ENCODE peak calls at places on chromosomes 5 and 9, in seven cellular contexts. G is dorsolateral prefrontal cortex, L is NCI-H1105, J is NCI-H774, Z is fibroblast of the aortic adventitia, T is ureter, R is T1000. I is an unnamed sample.

GRCh38 chr5:122091942-122092600 is 14.0 kb upstream of the LOX start:
- DNase-seq in Z (peak), L (no peak), R (peak), G (no peak), J (no peak), T (no peak), I (no peak)

GRCh38 chr5:171269717-171270116 is 39.3 kb upstream of the TLX3 start:
- DNase-seq in Z (peak), T (no peak), J (no peak), R (no peak), G (no peak), L (no peak), I (no peak)

GRCh38 chr9:37639109-37639748 is 11.5 kb upstream of the FRMPD1 start:
- DNase-seq in G (no peak), L (no peak), R (no peak), J (no peak), Z (peak), T (no peak), I (no peak)

GRCh38 chr5:171736976-171737848 is 48.4 kb upstream of the SMIM23 start:
- DNase-seq in G (no peak), J (no peak), R (no peak), Z (peak), T (no peak), L (peak), I (no peak)

GRCh38 chr9:101229606-101230005 is 155.2 kb downstream of the BAAT start:
- DNase-seq in L (peak), J (peak), R (no peak), G (no peak), T (no peak), Z (no peak), I (no peak)

GRCh38 chr5:65611524-65611923 is 12.6 kb downstream of the TRIM23 start:
- DNase-seq in G (no peak), Z (no peak), T (no peak), J (peak), L (no peak), R (no peak), I (no peak)

GRCh38 chr5:1648806-1649205 is 125.0 kb upstream of the LPCAT1 start:
- DNase-seq in L (no peak), Z (peak), G (no peak), T (no peak), J (no peak), R (no peak), I (no peak)

GRCh38 chr9:124913378-124913777 is 27.5 kb downstream of the GOLGA1 start:
- DNase-seq in J (no peak), L (no peak), G (no peak), Z (no peak), R (no peak), T (no peak), I (no peak)

GRCh38 chr5:140182803-140183367 is 7.9 kb downstream of the CYSTM1 start:
- DNase-seq in Z (peak), T (peak), L (no peak), R (no peak), J (no peak), G (no peak), I (no peak)

GRCh38 chr5:172775326-172776234 is 4.6 kb upstream of the DUSP1 start:
- DNase-seq in G (no peak), R (no peak), L (no peak), J (no peak), Z (peak), T (peak), I (no peak)

GRCh38 chr5:26757941-26758340 is 280.4 kb downstream of the CDH9 start:
- DNase-seq in T (no peak), L (no peak), R (no peak), Z (no peak), J (no peak), G (no peak), I (no peak)

GRCh38 chr5:32710335-32710858 is 724 bp upstream of the NPR3 start:
- DNase-seq in G (no peak), R (peak), J (no peak), L (no peak), Z (no peak), T (no peak), I (no peak)

GRCh38 chr9:99266136-99267023 is 44.3 kb downstream of the SEC61B start:
- DNase-seq in L (peak), R (peak), G (peak), T (peak), J (peak), Z (peak), I (peak)

GRCh38 chr9:123438821-123439220 is 82.8 kb downstream of the CRB2 start:
- DNase-seq in T (no peak), R (no peak), G (peak), Z (no peak), L (no peak), J (no peak), I (peak)

GRCh38 chr5:135127604-135128240 is 93.7 kb upstream of the PITX1 start:
- DNase-seq in T (peak), Z (peak), R (peak), J (no peak), L (no peak), G (no peak), I (no peak)

GRCh38 chr9:136516191-136516654 is 29.6 kb downstream of the NOTCH1 start:
- DNase-seq in J (no peak), Z (no peak), L (no peak), R (no peak), G (no peak), T (no peak), I (no peak)

GRCh38 chr5:179800696-179801201 is 5.9 kb downstream of the MGAT4B start:
- DNase-seq in G (no peak), Z (no peak), J (no peak), R (no peak), L (no peak), T (no peak), I (no peak)

GRCh38 chr5:97009212-97009898 is 73.5 kb downstream of the LNPEP start:
- DNase-seq in J (no peak), Z (peak), T (no peak), G (no peak), R (no peak), L (no peak), I (no peak)

I was measured in HAP-1.